ENCODE peak calls at places on chromosomes 11 and 22, in nine cellular contexts. S, C, W, X, I, A, Z, F and P are unnamed samples.

GRCh38 chr11:27242591-27242990 is 120.4 kb downstream of the CCDC34 start:
- DNase-seq in S (no peak), C (no peak), W (no peak), X (no peak), I (no peak), A (no peak), Z (no peak), F (no peak), P (no peak)

GRCh38 chr11:18171377-18172000 is 1.1 kb upstream of the MRGPRX4 start:
- DNase-seq in S (no peak), C (no peak), W (no peak), X (no peak), I (peak; percentile 14), A (no peak), Z (peak; percentile 37), F (no peak), P (no peak)

GRCh38 chr22:25488244-25489020 is 76.0 kb upstream of the GRK3 start:
- DNase-seq in S (no peak), C (no peak), W (peak; percentile 9), X (no peak), I (peak; percentile 51), A (no peak), Z (peak; percentile 13), F (no peak), P (no peak)

GRCh38 chr22:30054067-30054763 is 26.0 kb upstream of the HORMAD2 start:
- DNase-seq in S (no peak), C (no peak), W (no peak), X (no peak), I (no peak), A (no peak), Z (no peak), F (no peak), P (no peak)

GRCh38 chr11:64729851-64730382 is 6.9 kb upstream of the NRXN2 start:
- DNase-seq in S (no peak), C (no peak), W (no peak), X (peak; percentile 30), I (no peak), A (no peak), Z (no peak), F (no peak), P (no peak)

GRCh38 chr11:77086521-77087472 is 15.8 kb upstream of the OMP start:
- DNase-seq in S (no peak), C (no peak), W (no peak), X (peak; percentile 18), I (peak; percentile 49), A (no peak), Z (no peak), F (no peak), P (peak; percentile 41)

GRCh38 chr22:27885977-27886842 is 32.8 kb downstream of the PITPNB start:
- DNase-seq in S (peak; percentile 40), C (peak; percentile 91), W (no peak), X (no peak), I (no peak), A (no peak), Z (peak; percentile 44), F (peak; percentile 20), P (peak; percentile 52)

GRCh38 chr11:35305670-35306382 is 113.5 kb downstream of the SLC1A2 start:
- DNase-seq in S (peak; percentile 28), C (no peak), W (no peak), X (peak; percentile 43), I (peak; percentile 25), A (no peak), Z (peak; percentile 46), F (peak; percentile 8), P (peak; percentile 41)

GRCh38 chr11:27700351-27701261 is at the start of gene BDNF:
- DNase-seq in S (no peak), C (no peak), W (no peak), X (peak; percentile 44), I (no peak), A (no peak), Z (peak; percentile 49), F (no peak), P (no peak)

GRCh38 chr11:94134651-94135512 is 6.2 kb downstream of the PANX1 start:
- DNase-seq in S (peak; percentile 26), C (peak; percentile 80), W (peak; percentile 77), X (no peak), I (peak; percentile 65), A (no peak), Z (no peak), F (no peak), P (no peak)

GRCh38 chr11:25039165-25039564 is 542.3 kb downstream of the LUZP2 start:
- DNase-seq in S (no peak), C (no peak), W (no peak), X (no peak), I (no peak), A (no peak), Z (no peak), F (no peak), P (no peak)

GRCh38 chr22:44639891-44640617 is 62.0 kb upstream of the PRR5 start:
- DNase-seq in S (no peak), C (no peak), W (no peak), X (no peak), I (no peak), A (no peak), Z (no peak), F (no peak), P (no peak)

GRCh38 chr11:2518112-2518982 is 73.5 kb downstream of the KCNQ1 start:
- DNase-seq in S (peak; percentile 14), C (no peak), W (no peak), X (peak; percentile 23), I (no peak), A (peak; percentile 6), Z (no peak), F (no peak), P (no peak)

GRCh38 chr22:45201678-45202332 is 38.1 kb downstream of the NUP50 start:
- DNase-seq in S (no peak), C (peak; percentile 99), W (no peak), X (no peak), I (no peak), A (no peak), Z (no peak), F (no peak), P (no peak)

GRCh38 chr11:31870609-31871309 is 59.6 kb upstream of the PAX6 start:
- DNase-seq in S (peak; percentile 21), C (peak; percentile 2), W (no peak), X (peak; percentile 31), I (peak; percentile 18), A (no peak), Z (peak; percentile 47), F (no peak), P (peak; percentile 10)

GRCh38 chr11:58391879-58392278 is 14.8 kb downstream of the OR5B3 start:
- DNase-seq in S (no peak), C (peak; percentile 23), W (no peak), X (no peak), I (no peak), A (no peak), Z (no peak), F (no peak), P (no peak)

GRCh38 chr11:124277809-124278208 is 21.6 kb downstream of the OR8G5 start:
- DNase-seq in S (no peak), C (no peak), W (no peak), X (no peak), I (no peak), A (no peak), Z (no peak), F (no peak), P (no peak)

GRCh38 chr11:65454311-65454695 is 31.7 kb downstream of the NEAT1 start:
- DNase-seq in S (no peak), C (no peak), W (no peak), X (peak; percentile 20), I (no peak), A (no peak), Z (no peak), F (no peak), P (no peak)

GRCh38 chr11:69321877-69322350 is 28.0 kb downstream of the MYEOV start:
- DNase-seq in S (no peak), C (peak; percentile 59), W (peak; percentile 54), X (no peak), I (no peak), A (no peak), Z (no peak), F (no peak), P (no peak)

GRCh38 chr22:19818264-19819208 is 36.1 kb downstream of the GNB1L start:
- DNase-seq in S (peak; percentile 12), C (no peak), W (no peak), X (no peak), I (no peak), A (no peak), Z (no peak), F (no peak), P (no peak)

GRCh38 chr11:35725880-35726279 is 63.3 kb downstream of the TRIM44 start:
- DNase-seq in S (no peak), C (peak; percentile 66), W (no peak), X (no peak), I (no peak), A (no peak), Z (no peak), F (no peak), P (no peak)